ENCODE peak calls at places on chromosomes 6 and 20, in eight cellular contexts. Z, A, I, Q, O, G, Y and N are unnamed samples.

GRCh38 chr6:30769088-30769852 is 24.9 kb upstream of the IER3 start:
- DNase-seq in Z (peak), A (peak), I (peak), Q (no peak), O (peak), G (peak), Y (peak), N (no peak)

GRCh38 chr6:90369024-90369519 is 72.4 kb upstream of the BACH2 start:
- DNase-seq in Z (peak), A (peak), I (peak), Q (peak), O (no peak), G (peak), Y (peak), N (no peak)

GRCh38 chr6:75206338-75207210 is 721 bp upstream of the COL12A1 start:
- DNase-seq in Z (no peak), A (no peak), I (no peak), Q (no peak), O (no peak), G (peak), Y (peak), N (no peak)

GRCh38 chr20:8740265-8740664 is 328.6 kb upstream of the PLCB4 start:
- DNase-seq in Z (no peak), A (no peak), I (no peak), Q (no peak), O (no peak), G (no peak), Y (no peak), N (no peak)

GRCh38 chr20:33537608-33538007 is 47.7 kb downstream of the CBFA2T2 start:
- DNase-seq in Z (no peak), A (no peak), I (no peak), Q (no peak), O (no peak), G (no peak), Y (no peak), N (no peak)

GRCh38 chr6:156544046-156544445 is 233.1 kb upstream of the ARID1B start:
- DNase-seq in Z (no peak), A (no peak), I (no peak), Q (no peak), O (no peak), G (no peak), Y (no peak), N (no peak)

GRCh38 chr6:131828946-131829345 is 21.1 kb downstream of the ENPP1 start:
- DNase-seq in Z (peak), A (no peak), I (no peak), Q (no peak), O (no peak), G (peak), Y (peak), N (no peak)

GRCh38 chr6:1390071-1390804 is 862 bp downstream of the FOXF2 start:
- DNase-seq in Z (peak), A (no peak), I (no peak), Q (no peak), O (no peak), G (peak), Y (peak), N (no peak)

GRCh38 chr6:8633762-8634161 is 198.4 kb upstream of the SLC35B3 start:
- DNase-seq in Z (no peak), A (no peak), I (no peak), Q (no peak), O (no peak), G (no peak), Y (no peak), N (no peak)

GRCh38 chr6:158047120-158047518 is 65.5 kb downstream of the SYNJ2 start:
- DNase-seq in Z (peak), A (no peak), I (no peak), Q (peak), O (no peak), G (no peak), Y (no peak), N (no peak)

GRCh38 chr6:135870722-135871121 is 19.2 kb downstream of the PDE7B start:
- DNase-seq in Z (peak), A (no peak), I (no peak), Q (no peak), O (no peak), G (peak), Y (peak), N (no peak)